ENCODE peak calls at places on chromosome 1, in six cellular contexts. One of them, this sample, is unnamed.

GRCh38 chr1:74686941-74687340 is 13.3 kb upstream of the ERICH3 start:
- DNase-seq in lung: no peak
- DNase-seq in mucosa of descending colon: no peak
- DNase-seq in heart left ventricle: no peak
- DNase-seq in cardiac muscle cell: no peak
- DNase-seq in tibial nerve: no peak
- DNase-seq in this sample: no peak

GRCh38 chr1:150610576-150610975 is 18.8 kb downstream of the ENSA start:
- DNase-seq in lung: no peak
- DNase-seq in mucosa of descending colon: no peak
- DNase-seq in heart left ventricle: no peak
- DNase-seq in cardiac muscle cell: no peak
- DNase-seq in tibial nerve: no peak
- DNase-seq in this sample: no peak

GRCh38 chr1:204338359-204338758 is 21.4 kb downstream of the PLEKHA6 start:
- DNase-seq in lung: no peak
- DNase-seq in mucosa of descending colon: no peak
- DNase-seq in heart left ventricle: no peak
- DNase-seq in cardiac muscle cell: no peak
- DNase-seq in tibial nerve: no peak
- DNase-seq in this sample: no peak

GRCh38 chr1:100458925-100459814 is 78.8 kb upstream of the GPR88 start:
- DNase-seq in lung: peak; percentile 73
- DNase-seq in mucosa of descending colon: peak; percentile 58
- DNase-seq in heart left ventricle: peak; percentile 73
- DNase-seq in cardiac muscle cell: peak; percentile 90
- DNase-seq in tibial nerve: peak; percentile 86
- DNase-seq in this sample: no peak

GRCh38 chr1:150558761-150559626 is 9.8 kb downstream of the ADAMTSL4 start:
- DNase-seq in lung: no peak
- DNase-seq in mucosa of descending colon: peak; percentile 76
- DNase-seq in heart left ventricle: peak; percentile 84
- DNase-seq in cardiac muscle cell: peak; percentile 65
- DNase-seq in tibial nerve: no peak
- DNase-seq in this sample: peak; percentile 51

GRCh38 chr1:178951600-178951999 is 74.1 kb upstream of the FAM20B start:
- DNase-seq in lung: no peak
- DNase-seq in mucosa of descending colon: no peak
- DNase-seq in heart left ventricle: no peak
- DNase-seq in cardiac muscle cell: no peak
- DNase-seq in tibial nerve: no peak
- DNase-seq in this sample: no peak

GRCh38 chr1:228974296-228974695 is 239.0 kb downstream of the RHOU start:
- DNase-seq in lung: no peak
- DNase-seq in mucosa of descending colon: no peak
- DNase-seq in heart left ventricle: no peak
- DNase-seq in cardiac muscle cell: no peak
- DNase-seq in tibial nerve: no peak
- DNase-seq in this sample: no peak

GRCh38 chr1:38183094-38183493 is 136.5 kb upstream of the POU3F1 start:
- DNase-seq in lung: no peak
- DNase-seq in mucosa of descending colon: no peak
- DNase-seq in heart left ventricle: no peak
- DNase-seq in cardiac muscle cell: no peak
- DNase-seq in tibial nerve: no peak
- DNase-seq in this sample: no peak

GRCh38 chr1:225651872-225652725 is 824 bp downstream of the ENAH start:
- DNase-seq in lung: no peak
- DNase-seq in mucosa of descending colon: no peak
- DNase-seq in heart left ventricle: no peak
- DNase-seq in cardiac muscle cell: peak; percentile 46
- DNase-seq in tibial nerve: peak; percentile 27
- DNase-seq in this sample: no peak

GRCh38 chr1:161139765-161140164 is 7.3 kb upstream of the DEDD start:
- DNase-seq in lung: no peak
- DNase-seq in mucosa of descending colon: no peak
- DNase-seq in heart left ventricle: no peak
- DNase-seq in cardiac muscle cell: peak; percentile 69
- DNase-seq in tibial nerve: peak; percentile 72
- DNase-seq in this sample: no peak

GRCh38 chr1:76827066-76827465 is 40.2 kb upstream of the ST6GALNAC5 start:
- DNase-seq in lung: no peak
- DNase-seq in mucosa of descending colon: no peak
- DNase-seq in heart left ventricle: no peak
- DNase-seq in cardiac muscle cell: no peak
- DNase-seq in tibial nerve: no peak
- DNase-seq in this sample: no peak

GRCh38 chr1:110035236-110035752 is 870 bp downstream of the STRIP1 start:
- DNase-seq in lung: no peak
- DNase-seq in mucosa of descending colon: no peak
- DNase-seq in heart left ventricle: no peak
- DNase-seq in cardiac muscle cell: no peak
- DNase-seq in tibial nerve: no peak
- DNase-seq in this sample: no peak

GRCh38 chr1:4380564-4381168 is 273.7 kb upstream of the AJAP1 start:
- DNase-seq in lung: no peak
- DNase-seq in mucosa of descending colon: no peak
- DNase-seq in heart left ventricle: no peak
- DNase-seq in cardiac muscle cell: no peak
- DNase-seq in tibial nerve: no peak
- DNase-seq in this sample: no peak

GRCh38 chr1:28194326-28195035 is 18.0 kb upstream of the PTAFR start:
- DNase-seq in lung: no peak
- DNase-seq in mucosa of descending colon: no peak
- DNase-seq in heart left ventricle: no peak
- DNase-seq in cardiac muscle cell: no peak
- DNase-seq in tibial nerve: no peak
- DNase-seq in this sample: no peak

GRCh38 chr1:44603718-44604117 is 70.6 kb downstream of the TMEM53 start:
- DNase-seq in lung: no peak
- DNase-seq in mucosa of descending colon: no peak
- DNase-seq in heart left ventricle: no peak
- DNase-seq in cardiac muscle cell: no peak
- DNase-seq in tibial nerve: no peak
- DNase-seq in this sample: peak; percentile 81

GRCh38 chr1:2545754-2546514 is 10.2 kb upstream of the TNFRSF14 start:
- DNase-seq in lung: peak; percentile 92
- DNase-seq in mucosa of descending colon: peak; percentile 94
- DNase-seq in heart left ventricle: peak; percentile 95
- DNase-seq in cardiac muscle cell: peak; percentile 65
- DNase-seq in tibial nerve: peak; percentile 78
- DNase-seq in this sample: peak; percentile 93

GRCh38 chr1:107851418-107851817 is 113.6 kb downstream of the VAV3 start:
- DNase-seq in lung: no peak
- DNase-seq in mucosa of descending colon: no peak
- DNase-seq in heart left ventricle: no peak
- DNase-seq in cardiac muscle cell: no peak
- DNase-seq in tibial nerve: no peak
- DNase-seq in this sample: no peak

GRCh38 chr1:150234647-150235435 is 1.1 kb downstream of the ANP32E start:
- DNase-seq in lung: peak; percentile 78
- DNase-seq in mucosa of descending colon: peak; percentile 92
- DNase-seq in heart left ventricle: peak; percentile 92
- DNase-seq in cardiac muscle cell: peak; percentile 59
- DNase-seq in tibial nerve: peak; percentile 63
- DNase-seq in this sample: peak; percentile 82

GRCh38 chr1:176206006-176206960 is 803 bp downstream of the COP1 start:
- DNase-seq in lung: peak; percentile 41
- DNase-seq in mucosa of descending colon: no peak
- DNase-seq in heart left ventricle: no peak
- DNase-seq in cardiac muscle cell: peak; percentile 46
- DNase-seq in tibial nerve: peak; percentile 13
- DNase-seq in this sample: peak; percentile 44

GRCh38 chr1:185155600-185156320 is 993 bp downstream of the TRMT1L start:
- DNase-seq in lung: no peak
- DNase-seq in mucosa of descending colon: no peak
- DNase-seq in heart left ventricle: no peak
- DNase-seq in cardiac muscle cell: peak; percentile 30
- DNase-seq in tibial nerve: no peak
- DNase-seq in this sample: no peak

GRCh38 chr1:244068563-244068962 is 17.5 kb downstream of the ZBTB18 start:
- DNase-seq in lung: peak; percentile 22
- DNase-seq in mucosa of descending colon: no peak
- DNase-seq in heart left ventricle: no peak
- DNase-seq in cardiac muscle cell: no peak
- DNase-seq in tibial nerve: no peak
- DNase-seq in this sample: no peak

GRCh38 chr1:214123061-214123784 is 135.4 kb downstream of the PROX1 start:
- DNase-seq in lung: peak; percentile 42
- DNase-seq in mucosa of descending colon: no peak
- DNase-seq in heart left ventricle: no peak
- DNase-seq in cardiac muscle cell: peak; percentile 79
- DNase-seq in tibial nerve: peak; percentile 23
- DNase-seq in this sample: peak; percentile 54

GRCh38 chr1:6510493-6510892 is 19.0 kb upstream of the PLEKHG5 start:
- DNase-seq in lung: no peak
- DNase-seq in mucosa of descending colon: no peak
- DNase-seq in heart left ventricle: no peak
- DNase-seq in cardiac muscle cell: no peak
- DNase-seq in tibial nerve: no peak
- DNase-seq in this sample: no peak

GRCh38 chr1:206456577-206457375 is 13.5 kb upstream of the IKBKE start:
- DNase-seq in lung: no peak
- DNase-seq in mucosa of descending colon: no peak
- DNase-seq in heart left ventricle: no peak
- DNase-seq in cardiac muscle cell: no peak
- DNase-seq in tibial nerve: no peak
- DNase-seq in this sample: no peak

GRCh38 chr1:24294757-24295371 is 24.3 kb upstream of the GRHL3 start:
- DNase-seq in lung: peak; percentile 50
- DNase-seq in mucosa of descending colon: peak; percentile 67
- DNase-seq in heart left ventricle: no peak
- DNase-seq in cardiac muscle cell: peak; percentile 89
- DNase-seq in tibial nerve: peak; percentile 68
- DNase-seq in this sample: no peak

GRCh38 chr1:15618685-15619525 is 1.6 kb downstream of the DDI2 start:
- DNase-seq in lung: no peak
- DNase-seq in mucosa of descending colon: no peak
- DNase-seq in heart left ventricle: no peak
- DNase-seq in cardiac muscle cell: peak; percentile 69
- DNase-seq in tibial nerve: peak; percentile 34
- DNase-seq in this sample: no peak

GRCh38 chr1:164087893-164088292 is 471.1 kb upstream of the PBX1 start:
- DNase-seq in lung: no peak
- DNase-seq in mucosa of descending colon: no peak
- DNase-seq in heart left ventricle: no peak
- DNase-seq in cardiac muscle cell: no peak
- DNase-seq in tibial nerve: no peak
- DNase-seq in this sample: no peak

DNA sequence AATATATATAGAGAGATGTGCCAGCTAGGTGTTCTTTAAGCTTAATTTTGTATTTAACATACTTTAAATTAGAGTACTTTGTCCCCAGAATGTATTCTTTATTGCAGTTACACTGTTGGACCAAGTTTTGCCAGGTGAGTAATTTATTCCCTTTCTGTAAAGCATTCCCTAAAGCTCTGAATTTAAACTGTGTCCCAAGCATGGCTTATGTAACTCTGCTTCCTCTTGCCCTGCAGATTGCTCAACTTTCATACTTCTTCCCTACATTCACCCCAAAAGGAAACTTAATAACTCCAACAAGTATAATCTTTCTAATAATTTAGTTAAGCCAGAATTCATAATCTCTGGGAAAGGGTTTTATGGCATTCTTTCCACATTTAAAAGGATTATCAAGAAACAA is 5.6 kb downstream of the LYPLAL1 start:
- DNase-seq in lung: no peak
- DNase-seq in mucosa of descending colon: no peak
- DNase-seq in heart left ventricle: no peak
- DNase-seq in cardiac muscle cell: peak; percentile 61
- DNase-seq in tibial nerve: no peak
- DNase-seq in this sample: no peak
- H3K4me1 ChIP-seq in lung: peaks cover 21% of the 10 kb centered on the region
- H3K4me1 ChIP-seq in mucosa of descending colon: peaks cover 18% of the 10 kb centered on the region
- H3K4me1 ChIP-seq in heart left ventricle: peaks cover 43% of the 10 kb centered on the region
- H3K4me1 ChIP-seq in cardiac muscle cell: peaks cover 9% of the 10 kb centered on the region
- H3K4me1 ChIP-seq in tibial nerve: no peaks in the 10 kb centered on the region
- H3K4me1 ChIP-seq in this sample: peaks cover 43% of the 10 kb centered on the region

DNA sequence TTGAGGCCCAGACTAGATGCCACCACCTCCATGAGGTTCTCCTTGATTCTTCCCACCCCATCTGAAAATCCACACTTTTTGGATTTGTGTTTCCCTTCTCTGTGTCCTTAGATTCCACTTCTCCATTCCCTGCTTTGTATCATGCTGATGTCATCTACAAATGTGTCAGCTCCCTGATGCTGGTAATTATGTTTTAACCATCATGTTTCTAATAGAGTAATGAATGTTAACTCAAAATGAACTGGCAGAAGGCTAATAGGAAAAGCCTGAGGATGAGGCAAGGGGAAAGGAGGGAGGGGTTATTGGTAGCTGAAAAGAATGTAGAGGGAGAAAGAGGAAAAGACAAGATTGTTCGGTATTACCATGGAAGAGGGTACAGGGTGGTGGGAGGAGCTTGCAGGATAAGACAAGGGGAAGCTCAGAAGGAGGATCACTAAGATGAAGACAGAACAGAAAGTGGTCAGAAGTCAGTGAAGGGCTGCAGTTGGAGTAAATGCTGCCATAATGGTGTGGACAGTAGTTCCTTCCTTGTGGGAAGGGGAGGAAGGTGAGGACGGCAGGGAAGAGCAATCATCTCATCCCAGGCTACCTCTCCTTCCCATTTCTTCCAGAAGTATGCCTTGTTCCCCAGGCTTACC is 150.9 kb downstream of the ZC3H11B start:
- DNase-seq in lung: no peak
- DNase-seq in mucosa of descending colon: no peak
- DNase-seq in heart left ventricle: no peak
- DNase-seq in cardiac muscle cell: no peak
- DNase-seq in tibial nerve: no peak
- DNase-seq in this sample: no peak
- H3K4me3 ChIP-seq in lung: no peak overlapping the region
- H3K4me3 ChIP-seq in mucosa of descending colon: no peak overlapping the region
- H3K4me3 ChIP-seq in heart left ventricle: no peak overlapping the region
- H3K4me3 ChIP-seq in cardiac muscle cell: no peak overlapping the region
- H3K4me3 ChIP-seq in tibial nerve: no peak overlapping the region
- H3K4me3 ChIP-seq in this sample: no peak overlapping the region

GRCh38 chr1:116748272-116748671 is 6.0 kb upstream of the CD2 start:
- DNase-seq in lung: no peak
- DNase-seq in mucosa of descending colon: no peak
- DNase-seq in heart left ventricle: no peak
- DNase-seq in cardiac muscle cell: no peak
- DNase-seq in tibial nerve: no peak
- DNase-seq in this sample: no peak
- H3K9me3 ChIP-seq in lung: peaks cover 18% of the 10 kb centered on the region
- H3K9me3 ChIP-seq in mucosa of descending colon: peaks cover 38% of the 10 kb centered on the region
- H3K9me3 ChIP-seq in heart left ventricle: no peaks in the 10 kb centered on the region
- H3K9me3 ChIP-seq in cardiac muscle cell: no peaks in the 10 kb centered on the region
- H3K9me3 ChIP-seq in tibial nerve: no peaks in the 10 kb centered on the region
- H3K9me3 ChIP-seq in this sample: no peaks in the 10 kb centered on the region

DNA sequence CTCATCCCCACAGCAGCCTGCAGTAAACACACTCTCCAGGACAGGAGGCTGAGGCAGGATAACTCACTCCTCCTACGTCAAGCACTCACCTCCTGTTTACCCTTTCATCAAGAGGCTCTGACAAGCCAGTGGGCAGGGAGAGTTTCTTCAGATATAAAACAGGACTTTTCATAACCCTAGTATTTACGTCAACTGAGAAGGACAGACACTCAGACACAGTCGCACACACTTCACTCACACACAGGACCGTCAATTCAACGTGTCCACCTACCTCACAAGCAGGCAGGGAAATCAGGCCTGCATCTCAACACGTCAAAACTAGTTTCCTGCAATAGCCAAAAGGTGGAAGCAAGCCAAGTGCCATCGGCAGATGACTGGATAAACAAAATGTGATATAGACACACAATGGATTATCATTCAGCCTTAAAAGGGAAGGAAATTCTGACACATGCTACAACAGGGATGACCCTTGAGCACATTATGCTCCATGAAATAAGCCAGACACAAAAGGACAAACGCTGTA is 48.6 kb downstream of the ITPKB start:
- DNase-seq in lung: peak; percentile 48
- DNase-seq in mucosa of descending colon: no peak
- DNase-seq in heart left ventricle: no peak
- DNase-seq in cardiac muscle cell: peak; percentile 25
- DNase-seq in tibial nerve: no peak
- DNase-seq in this sample: no peak
- H3K4me1 ChIP-seq in lung: peaks cover 15% of the 10 kb centered on the region
- H3K4me1 ChIP-seq in mucosa of descending colon: peaks cover 13% of the 10 kb centered on the region
- H3K4me1 ChIP-seq in heart left ventricle: peaks cover 81% of the 10 kb centered on the region
- H3K4me1 ChIP-seq in cardiac muscle cell: peaks cover 42% of the 10 kb centered on the region
- H3K4me1 ChIP-seq in tibial nerve: peaks cover 64% of the 10 kb centered on the region
- H3K4me1 ChIP-seq in this sample: no peaks in the 10 kb centered on the region

This sample was measured in pancreas.